ENCODE peak calls at places on chromosomes 13 and 19, in seven cellular contexts. V is foreskin fibroblast; G is aorta; H is stimulated activated CD4-positive, alpha-beta T cell treated with anti-CD3 and anti-CD28 coated beads, Interleukin-1b, Interleukin-23, amount 100 ng/mL, for 1 hour; X is AG08395; K is mesothelial cell of epicardium; I is T-helper 1 cell. Y is an unnamed sample.

GRCh38 chr13:49098198-49098597 is 121.9 kb upstream of the MLNR start:
- DNase-seq in H (no peak), K (no peak), V (peak; percentile 94), X (peak; percentile 32), I (no peak), G (no peak), Y (no peak)

GRCh38 chr13:26186995-26187394 is 35.1 kb downstream of the RNF6 start:
- DNase-seq in V (no peak), X (no peak), K (no peak), G (no peak), I (no peak), H (no peak), Y (no peak)

GRCh38 chr19:3397266-3398022 is 31.1 kb downstream of the NFIC start:
- DNase-seq in G (no peak), H (no peak), X (peak; percentile 44), I (no peak), V (no peak), K (no peak), Y (no peak)

GRCh38 chr13:58946274-58946673 is 1217.5 kb downstream of the DIAPH3 start:
- DNase-seq in G (no peak), X (no peak), K (no peak), I (no peak), V (no peak), H (no peak), Y (no peak)

GRCh38 chr19:51138549-51138979 is 3.5 kb upstream of the SIGLEC7 start:
- DNase-seq in V (no peak), G (no peak), K (no peak), H (no peak), I (no peak), X (no peak), Y (peak; percentile 68)

GRCh38 chr19:49677232-49677881 is at the start of gene PRMT1:
- DNase-seq in G (peak; percentile 85), X (no peak), K (peak; percentile 57), H (no peak), V (no peak), I (no peak), Y (no peak)

GRCh38 chr19:33390120-33390907 is 16.8 kb downstream of the CEBPG start:
- DNase-seq in V (no peak), H (no peak), I (no peak), K (no peak), G (peak; percentile 84), X (no peak), Y (no peak)

GRCh38 chr13:50871405-50871804 is 27.9 kb upstream of the DLEU7 start:
- DNase-seq in H (no peak), X (no peak), G (no peak), K (no peak), I (no peak), V (no peak), Y (no peak)

GRCh38 chr19:11450570-11451326 is 15.3 kb downstream of the PRKCSH start:
- DNase-seq in X (no peak), V (no peak), K (no peak), I (no peak), H (no peak), G (no peak), Y (no peak)

GRCh38 chr13:31310781-31311180 is 111.0 kb downstream of the B3GLCT start:
- DNase-seq in X (no peak), G (no peak), I (no peak), V (peak; percentile 33), K (no peak), H (no peak), Y (no peak)

GRCh38 chr19:21022996-21023395 is 2.5 kb downstream of the ZNF430 start:
- DNase-seq in I (no peak), K (no peak), G (no peak), V (peak; percentile 78), X (peak; percentile 2), H (no peak), Y (no peak)

GRCh38 chr13:23378009-23378632 is 55.4 kb downstream of the SACS start:
- DNase-seq in I (no peak), G (no peak), K (no peak), V (peak; percentile 98), X (peak; percentile 96), H (peak; percentile 23), Y (no peak)

GRCh38 chr19:16078759-16079707 is 2.7 kb downstream of the TPM4 start:
- DNase-seq in V (peak; percentile 93), K (no peak), H (no peak), G (peak; percentile 84), I (peak; percentile 49), X (peak; percentile 79), Y (no peak)

GRCh38 chr19:1041835-1042685 is 2.2 kb downstream of the ABCA7 start:
- DNase-seq in K (no peak), I (no peak), X (no peak), G (no peak), V (no peak), H (no peak), Y (no peak)

GRCh38 chr13:25881946-25882574 is 169.8 kb downstream of the SHISA2 start:
- DNase-seq in V (no peak), X (no peak), I (no peak), H (no peak), K (no peak), G (no peak), Y (no peak)

GRCh38 chr19:38742296-38742695 is 2.0 kb downstream of the CAPN12 start:
- DNase-seq in H (no peak), X (no peak), G (no peak), K (no peak), I (no peak), V (no peak), Y (peak; percentile 68)

GRCh38 chr19:34963531-34964406 is at the start of gene ZNF792:
- DNase-seq in H (no peak), K (peak; percentile 49), V (peak; percentile 41), X (peak; percentile 83), G (peak; percentile 90), I (peak; percentile 16), Y (peak; percentile 92)